ENCODE peak calls at places on chromosomes 5 and 9, in six cellular contexts. F is heart right ventricle, W is nephron progenitor cell, U is H9, B is GM12878, Q is endothelial cell. P is an unnamed sample.

GRCh38 chr5:154755361-154756202 is at the start of gene LARP1:
- DNase-seq in F (peak), W (peak), U (no peak), B (no peak), Q (peak), P (peak)

GRCh38 chr5:51383494-51384081 is 340 bp downstream of the ISL1 start:
- DNase-seq in F (no peak), W (no peak), U (no peak), B (no peak), Q (no peak), P (no peak)

GRCh38 chr5:156826150-156826549 is 23.9 kb upstream of the PPP1R2B start:
- DNase-seq in F (no peak), W (no peak), U (no peak), B (no peak), Q (no peak), P (no peak)

GRCh38 chr5:1727571-1727970 is 72.1 kb downstream of the MRPL36 start:
- DNase-seq in F (no peak), W (no peak), U (peak), B (no peak), Q (peak), P (peak)

GRCh38 chr5:174320051-174320450 is 274.5 kb downstream of the NSG2 start:
- DNase-seq in F (no peak), W (no peak), U (no peak), B (no peak), Q (no peak), P (no peak)

GRCh38 chr5:98541641-98542040 is 231.8 kb upstream of the RGMB start:
- DNase-seq in F (no peak), W (no peak), U (no peak), B (no peak), Q (no peak), P (no peak)

GRCh38 chr9:76023715-76024195 is 133.3 kb downstream of the PCSK5 start:
- DNase-seq in F (no peak), W (no peak), U (no peak), B (no peak), Q (no peak), P (no peak)

GRCh38 chr9:37300620-37301368 is 121.7 kb upstream of the GRHPR start:
- DNase-seq in F (no peak), W (no peak), U (no peak), B (no peak), Q (no peak), P (no peak)

GRCh38 chr5:110032386-110032785 is 342.7 kb downstream of the MAN2A1 start:
- DNase-seq in F (no peak), W (no peak), U (no peak), B (no peak), Q (no peak), P (no peak)

GRCh38 chr5:179143446-179143845 is 83.3 kb downstream of the ZNF354C start:
- DNase-seq in F (no peak), W (no peak), U (peak), B (no peak), Q (no peak), P (no peak)

GRCh38 chr5:176432707-176433106 is 15.5 kb upstream of the FAF2 start:
- DNase-seq in F (no peak), W (no peak), U (no peak), B (no peak), Q (no peak), P (no peak)

GRCh38 chr9:133691659-133692363 is 46.3 kb downstream of the SARDH start:
- DNase-seq in F (no peak), W (no peak), U (no peak), B (no peak), Q (no peak), P (no peak)

GRCh38 chr9:17723656-17724055 is 144.8 kb downstream of the SH3GL2 start:
- DNase-seq in F (no peak), W (no peak), U (no peak), B (no peak), Q (no peak), P (no peak)

DNA sequence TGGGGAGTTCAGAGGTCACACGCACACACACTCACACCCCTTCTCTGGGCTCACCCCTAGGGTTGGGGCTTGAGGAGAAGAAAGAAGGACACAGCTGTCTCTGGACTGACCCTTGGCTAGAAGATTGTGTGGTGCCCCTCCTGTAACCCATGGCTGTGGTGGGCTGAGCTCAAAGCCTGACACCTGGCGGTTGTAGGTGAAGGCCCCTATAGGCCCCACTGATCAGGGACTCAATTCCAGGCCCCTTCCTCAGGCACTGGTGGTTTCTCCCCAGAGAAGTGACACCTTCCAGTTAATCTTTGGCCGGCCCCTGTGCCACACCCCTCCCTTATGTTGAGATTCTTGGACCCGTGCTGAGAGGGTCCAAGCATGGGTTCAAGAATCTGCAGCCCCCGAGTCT is 35.2 kb upstream of the CRB2 start:
- DNase-seq in F (no peak), W (no peak), U (no peak), B (no peak), Q (no peak), P (no peak)
- TF ChIP-seq CTCF in F (no peak), W (no peak), U (peak), B (no peak), Q (no peak), P (no peak)

DNA sequence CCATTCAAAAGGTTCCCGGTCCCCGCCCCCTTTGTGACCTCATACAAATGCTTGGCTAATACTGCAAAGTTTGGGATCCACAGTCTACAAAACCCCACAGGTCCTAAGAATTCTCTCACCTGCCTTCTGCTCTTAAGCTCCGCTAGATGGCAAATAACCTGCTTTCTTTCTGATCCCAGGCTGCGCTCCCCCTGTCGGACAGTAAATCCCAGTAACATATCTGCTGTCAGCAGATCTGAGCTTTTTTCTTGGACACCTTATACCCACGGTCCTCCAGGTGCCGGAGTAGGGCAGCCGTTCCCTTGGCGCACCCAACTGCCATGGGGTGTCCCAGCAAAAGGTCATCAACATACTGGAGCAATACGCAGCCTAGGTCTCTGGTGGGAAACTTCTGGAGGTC is 39.0 kb upstream of the PPP1R26 start:
- DNase-seq in F (no peak), W (no peak), U (no peak), B (no peak), Q (no peak), P (no peak)
- TF ChIP-seq CTCF in F (no peak), W (no peak), U (no peak), B (no peak), Q (no peak), P (peak)

GRCh38 chr9:130877300-130877699 is 19.3 kb downstream of the QRFP start:
- DNase-seq in F (no peak), W (no peak), U (no peak), B (no peak), Q (no peak), P (no peak)

GRCh38 chr9:130879863-130880411 is 16.7 kb downstream of the QRFP start:
- DNase-seq in F (no peak), W (no peak), U (no peak), B (no peak), Q (no peak), P (no peak)

GRCh38 chr9:130881516-130881915 is 15.1 kb downstream of the QRFP start:
- DNase-seq in F (no peak), W (no peak), U (no peak), B (no peak), Q (no peak), P (no peak)

GRCh38 chr9:130880599-130881220 is 15.9 kb downstream of the QRFP start:
- DNase-seq in F (no peak), W (no peak), U (no peak), B (no peak), Q (no peak), P (no peak)

DNA sequence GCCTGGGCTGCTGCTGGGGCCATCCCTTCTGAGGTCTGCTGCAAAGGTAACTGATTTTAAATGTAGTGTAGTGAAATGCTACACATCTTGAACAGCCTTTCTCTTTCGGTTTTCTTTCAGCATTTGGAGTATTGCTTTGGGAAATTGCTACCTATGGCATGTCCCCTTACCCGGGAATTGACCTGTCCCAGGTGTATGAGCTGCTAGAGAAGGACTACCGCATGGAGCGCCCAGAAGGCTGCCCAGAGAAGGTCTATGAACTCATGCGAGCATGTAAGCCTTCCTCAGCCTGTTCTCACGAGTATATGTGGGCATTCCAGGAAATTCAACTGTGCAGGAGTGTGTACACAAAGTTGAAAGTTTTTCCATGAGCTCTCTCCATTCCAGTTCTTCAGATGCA is 18.3 kb downstream of the QRFP start:
- DNase-seq in F (no peak), W (no peak), U (no peak), B (no peak), Q (no peak), P (no peak)
- TF ChIP-seq CTCF in F (no peak), W (no peak), U (no peak), B (no peak), Q (no peak), P (no peak)

DNA sequence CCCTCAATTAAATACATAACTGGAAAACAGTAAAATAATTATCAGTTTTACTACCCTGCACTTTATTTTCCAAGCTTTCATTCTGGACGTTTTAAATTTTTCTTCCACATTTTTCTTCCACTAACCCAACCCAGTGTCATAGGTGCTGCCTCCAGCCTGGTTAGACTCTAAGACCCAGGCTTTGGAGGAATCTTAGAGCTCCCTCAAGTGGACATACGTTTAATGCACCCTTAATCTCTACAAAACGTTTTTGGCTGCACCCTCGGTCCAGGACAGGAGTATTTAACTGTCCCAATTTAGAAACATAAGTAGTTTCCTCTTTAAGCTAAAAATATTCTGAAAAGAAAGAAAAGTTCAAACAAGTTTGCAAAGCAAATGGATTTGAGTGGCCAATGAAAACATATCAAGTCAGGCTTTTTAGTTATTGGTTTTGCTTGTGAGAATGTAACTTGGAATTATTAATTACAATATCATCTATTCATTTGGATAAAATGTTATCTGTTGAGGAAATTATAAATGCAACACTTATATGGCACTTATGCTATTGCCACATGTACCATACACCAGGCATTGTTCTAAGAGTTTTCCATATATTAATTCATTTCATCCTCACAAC is 38.9 kb downstream of the CDH6 start:
- DNase-seq in F (peak), W (peak), U (peak), B (no peak), Q (peak), P (no peak)
- TF ChIP-seq CTCF in F (peak), W (peak), U (peak), B (peak), Q (peak), P (peak)

GRCh38 chr5:140785905-140786686 is at the start of gene PCDHA1:
- DNase-seq in F (no peak), W (no peak), U (no peak), B (no peak), Q (no peak), P (no peak)
- TF ChIP-seq CTCF in F (no peak), W (no peak), U (peak), B (no peak), Q (no peak), P (no peak)

GRCh38 chr9:127562841-127563523 is 49.1 kb upstream of the STXBP1 start:
- DNase-seq in F (no peak), W (no peak), U (no peak), B (no peak), Q (no peak), P (no peak)
- TF ChIP-seq CTCF in F (no peak), W (no peak), U (no peak), B (no peak), Q (no peak), P (no peak)

GRCh38 chr5:134224905-134225779 is 731 bp downstream of the PPP2CA start:
- DNase-seq in F (peak), W (peak), U (peak), B (no peak), Q (peak), P (peak)
- TF ChIP-seq CTCF in F (peak), W (no peak), U (peak), B (no peak), Q (no peak), P (peak)

GRCh38 chr5:15105799-15106393 is 234.3 kb upstream of the ANKH start:
- DNase-seq in F (peak), W (peak), U (peak), B (no peak), Q (peak), P (peak)
- TF ChIP-seq CTCF in F (peak), W (peak), U (peak), B (peak), Q (peak), P (peak)

GRCh38 chr9:124840300-124840833 is 12.9 kb upstream of the WDR38 start:
- DNase-seq in F (no peak), W (no peak), U (no peak), B (no peak), Q (peak), P (no peak)
- TF ChIP-seq CTCF in F (peak), W (no peak), U (peak), B (peak), Q (peak), P (peak)

P was measured in progenitor cell of endocrine pancreas.